ENCODE peak calls at places on chromosomes 1 and 21, in nine cellular contexts. E is anterior cingulate cortex; Z is cerebellum; S is T1000; W is gastrocnemius medialis; K is PC-9; J is stimulated activated CD8-positive, alpha-beta memory T cell treated with anti-CD3 and anti-CD28 coated beads, Interleukin-15, amount 100 ng/mL, for 48 hours; A is GOT3; R is activated T-helper 1 cell treated with Interleukin-2 at 50 U/mL for 16 hours. T is an unnamed sample.

GRCh38 chr21:42041711-42042110 is 29.4 kb upstream of the UMODL1 start:
- DNase-seq in E (no peak), Z (no peak), S (no peak), W (no peak), K (no peak), J (no peak), A (no peak), R (no peak), T (no peak)

GRCh38 chr21:16605588-16605987 is 875.8 kb downstream of the USP25 start:
- DNase-seq in E (no peak), Z (no peak), S (no peak), W (no peak), K (no peak), J (no peak), A (no peak), R (no peak), T (no peak)

GRCh38 chr1:114253900-114254299 is 100.2 kb upstream of the SYT6 start:
- DNase-seq in E (no peak), Z (no peak), S (no peak), W (no peak), K (no peak), J (no peak), A (no peak), R (no peak), T (no peak)

GRCh38 chr1:82837261-82837660 is 1036.5 kb downstream of the ADGRL2 start:
- DNase-seq in E (no peak), Z (no peak), S (no peak), W (no peak), K (no peak), J (no peak), A (no peak), R (no peak), T (no peak)

GRCh38 chr1:216325946-216326345 is 97.3 kb downstream of the USH2A start:
- DNase-seq in E (no peak), Z (no peak), S (no peak), W (no peak), K (no peak), J (no peak), A (no peak), R (no peak), T (no peak)

GRCh38 chr1:186535388-186536133 is 74.6 kb upstream of the PDC start:
- DNase-seq in E (no peak), Z (no peak), S (no peak), W (no peak), K (no peak), J (no peak), A (no peak), R (no peak), T (no peak)

GRCh38 chr1:7434566-7434965 is 336.5 kb upstream of the VAMP3 start:
- DNase-seq in E (no peak), Z (no peak), S (no peak), W (no peak), K (no peak), J (no peak), A (no peak), R (no peak), T (no peak)

GRCh38 chr1:94667716-94668282 is 126.2 kb upstream of the F3 start:
- DNase-seq in E (no peak), Z (no peak), S (no peak), W (no peak), K (no peak), J (no peak), A (no peak), R (no peak), T (no peak)

GRCh38 chr21:33230518-33231324 is 983 bp downstream of the IFNAR2 start:
- DNase-seq in E (peak; percentile 18), Z (peak; percentile 32), S (peak; percentile 33), W (no peak), K (peak; percentile 40), J (peak; percentile 20), A (no peak), R (peak; percentile 28), T (no peak)

GRCh38 chr1:81471255-81471654 is 329.5 kb upstream of the ADGRL2 start:
- DNase-seq in E (no peak), Z (no peak), S (no peak), W (no peak), K (no peak), J (no peak), A (no peak), R (no peak), T (no peak)

GRCh38 chr1:183699643-183700160 is 46.6 kb upstream of the APOBEC4 start:
- DNase-seq in E (no peak), Z (no peak), S (no peak), W (no peak), K (peak; percentile 52), J (no peak), A (no peak), R (no peak), T (no peak)

GRCh38 chr21:45502006-45502345 is 40.3 kb downstream of the SLC19A1 start:
- DNase-seq in E (no peak), Z (no peak), S (no peak), W (no peak), K (no peak), J (no peak), A (no peak), R (no peak), T (no peak)

GRCh38 chr1:41318135-41318534 is 43.1 kb upstream of the FOXO6 start:
- DNase-seq in E (no peak), Z (no peak), S (no peak), W (no peak), K (no peak), J (no peak), A (no peak), R (no peak), T (no peak)

GRCh38 chr1:94481473-94481933 is 60.1 kb downstream of the F3 start:
- DNase-seq in E (no peak), Z (peak; percentile 64), S (peak; percentile 13), W (peak; percentile 9), K (peak; percentile 56), J (no peak), A (no peak), R (no peak), T (peak; percentile 56)

GRCh38 chr1:186076006-186076405 is 299.0 kb downstream of the TPR start:
- DNase-seq in E (no peak), Z (no peak), S (no peak), W (no peak), K (no peak), J (no peak), A (no peak), R (no peak), T (no peak)

GRCh38 chr1:190205713-190206112 is 272.0 kb downstream of the BRINP3 start:
- DNase-seq in E (no peak), Z (no peak), S (no peak), W (no peak), K (no peak), J (no peak), A (no peak), R (no peak), T (no peak)

T was measured in AML-193.